ENCODE peak calls at places on chromosomes 3 and 15, in five cellular contexts. X, L, B, Q and O are unnamed samples.

GRCh38 chr15:71136159-71137137 is 21.2 kb downstream of the THSD4 start:
- DNase-seq in X (peak), L (peak), B (no peak), Q (peak), O (peak)

GRCh38 chr3:146093928-146094327 is 67.1 kb downstream of the PLOD2 start:
- DNase-seq in X (no peak), L (no peak), B (no peak), Q (no peak), O (peak)

GRCh38 chr3:17983106-17983505 is 240.7 kb upstream of the TBC1D5 start:
- DNase-seq in X (no peak), L (no peak), B (no peak), Q (no peak), O (no peak)

GRCh38 chr3:42743204-42743995 is 29.7 kb downstream of the CCDC13 start:
- DNase-seq in X (no peak), L (no peak), B (no peak), Q (no peak), O (no peak)

GRCh38 chr3:79467721-79468120 is 300.1 kb downstream of the ROBO1 start:
- DNase-seq in X (peak), L (peak), B (no peak), Q (peak), O (no peak)

GRCh38 chr3:136621628-136622027 is 130.6 kb downstream of the STAG1 start:
- DNase-seq in X (no peak), L (no peak), B (no peak), Q (no peak), O (peak)

GRCh38 chr3:38553071-38553470 is 56.9 kb downstream of the EXOG start:
- DNase-seq in X (no peak), L (no peak), B (no peak), Q (no peak), O (no peak)

GRCh38 chr3:64129581-64129980 is 95.7 kb downstream of the PRICKLE2 start:
- DNase-seq in X (no peak), L (no peak), B (no peak), Q (peak), O (no peak)

GRCh38 chr3:105365171-105365535 is 1.6 kb upstream of the ALCAM start:
- DNase-seq in X (no peak), L (peak), B (no peak), Q (no peak), O (no peak)

GRCh38 chr3:69294014-69294771 is 91.7 kb downstream of the FRMD4B start:
- DNase-seq in X (no peak), L (no peak), B (no peak), Q (no peak), O (peak)

GRCh38 chr3:60076307-60076706 is 1026.5 kb upstream of the CFAP20DC start:
- DNase-seq in X (no peak), L (no peak), B (no peak), Q (no peak), O (no peak)

DNA sequence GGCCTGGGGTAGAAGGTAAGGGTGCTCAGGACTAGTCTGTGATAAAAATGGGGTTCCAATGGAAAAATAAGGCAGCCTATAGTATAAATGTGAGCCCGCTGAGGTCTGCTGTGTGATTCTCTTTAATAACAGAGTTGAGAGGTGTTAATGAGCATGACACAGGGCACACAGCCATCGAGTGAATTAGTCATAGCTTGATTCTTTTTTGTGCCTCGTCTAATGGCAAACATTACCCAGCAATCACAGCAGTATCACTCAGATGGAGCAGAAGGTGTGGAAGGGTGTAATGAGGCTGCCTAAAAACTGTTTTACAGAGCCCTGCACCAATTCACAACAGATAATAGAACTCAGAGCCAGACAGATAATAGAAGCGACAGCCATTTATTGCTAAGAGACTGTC is 178.6 kb upstream of the TPRG1 start:
- DNase-seq in X (no peak), L (no peak), B (no peak), Q (no peak), O (no peak)
- H3K4me3 ChIP-seq in X (no peak), L (no peak), B (no peak), Q (no peak), O (no peak)

DNA sequence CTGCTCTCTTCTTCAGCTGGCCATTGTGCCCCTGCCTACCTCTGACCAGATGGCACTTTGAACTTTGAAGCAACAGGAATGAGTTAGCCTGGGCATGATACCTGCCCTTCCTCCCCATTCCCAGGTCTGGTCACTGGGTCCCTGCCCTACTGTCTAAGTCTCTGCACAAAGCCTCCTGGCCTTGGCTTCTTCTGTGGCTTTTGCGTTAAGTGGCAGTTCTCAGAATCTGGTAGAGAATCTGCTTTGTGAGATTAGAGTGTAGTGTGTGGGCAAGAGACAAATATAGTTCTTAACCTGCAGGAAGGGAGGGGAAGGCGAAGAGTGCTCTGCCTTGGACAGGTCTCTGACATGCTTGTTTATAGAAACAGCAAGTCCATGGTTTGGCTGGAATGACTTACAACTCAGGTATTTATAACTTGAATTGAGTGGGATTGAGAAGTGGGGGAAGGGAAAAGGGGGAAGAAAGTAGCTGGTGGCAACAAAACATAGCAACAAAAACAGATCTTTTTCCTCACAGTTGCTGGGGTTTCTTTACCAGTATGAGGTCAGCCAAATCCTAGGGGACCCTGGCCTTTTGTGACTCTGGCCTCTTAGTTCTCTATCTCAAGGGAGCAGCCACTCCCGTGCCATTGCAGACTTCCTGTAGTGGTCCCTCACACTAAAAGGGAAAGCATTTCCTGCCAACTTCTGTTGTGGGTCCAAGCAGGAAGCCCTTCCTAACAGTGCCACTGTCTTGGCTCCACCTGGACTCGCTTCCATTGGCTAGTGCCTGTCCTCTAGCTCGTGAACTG is 16.7 kb downstream of the MAPKBP1 start:
- DNase-seq in X (no peak), L (peak), B (no peak), Q (no peak), O (peak)
- H3K4me3 ChIP-seq in X (no peak), L (no peak), B (no peak), Q (no peak), O (no peak)

DNA sequence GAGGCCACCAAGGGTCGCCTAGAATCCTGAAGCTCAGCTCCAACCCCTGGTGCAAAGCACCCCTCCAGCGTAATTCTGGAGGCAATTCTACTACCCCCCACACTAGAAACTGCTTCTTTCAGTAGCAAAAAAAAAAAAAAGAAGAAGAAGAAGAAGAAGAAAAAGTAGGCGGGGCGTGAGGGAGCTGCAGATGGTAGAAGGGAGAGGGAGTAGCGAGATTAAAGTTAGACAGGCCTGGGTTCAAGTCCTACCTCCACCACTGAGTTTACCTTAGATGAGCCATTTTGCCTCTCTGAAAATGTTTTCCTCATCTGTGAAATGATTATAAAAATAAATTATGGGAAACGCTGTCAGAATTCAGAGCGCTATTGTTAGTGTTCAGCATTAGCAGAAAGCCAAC is 913 bp downstream of the FAM174B start:
- DNase-seq in X (no peak), L (no peak), B (no peak), Q (peak), O (no peak)
- H3K4me3 ChIP-seq in X (no peak), L (peak), B (no peak), Q (peak), O (no peak)

DNA sequence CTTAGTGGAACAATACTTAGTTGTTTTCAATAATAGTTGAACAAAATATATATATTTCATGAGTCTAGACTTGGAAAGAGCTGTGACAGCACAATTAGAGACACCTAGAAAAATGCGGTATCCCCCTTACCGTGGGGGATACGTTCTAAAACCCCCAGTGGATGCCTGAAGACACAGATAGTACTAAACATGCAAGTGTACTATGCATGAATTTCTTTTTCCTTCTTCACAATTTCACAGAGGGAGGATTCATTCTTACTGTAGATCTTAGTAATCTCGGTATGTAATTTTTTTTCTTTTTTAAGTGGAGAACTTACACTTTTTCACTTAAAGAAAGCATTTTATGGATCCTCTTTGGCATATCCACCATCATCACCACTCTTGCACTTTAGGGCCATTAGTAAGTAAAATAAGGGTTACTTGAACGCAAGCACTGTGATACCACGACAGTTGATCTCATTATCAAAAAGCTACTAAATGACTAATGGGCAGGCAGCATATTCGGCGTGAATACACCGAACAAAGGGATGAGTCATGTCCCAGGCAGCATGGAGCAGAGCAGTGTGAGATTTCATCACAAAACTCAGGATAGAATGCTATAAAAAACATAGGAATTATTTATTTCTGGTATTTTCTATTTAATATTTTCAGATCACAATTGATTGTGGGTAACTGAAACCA is 72.3 kb upstream of the ZNF280D start:
- DNase-seq in X (no peak), L (no peak), B (no peak), Q (peak), O (peak)
- H3K4me3 ChIP-seq in X (no peak), L (no peak), B (no peak), Q (no peak), O (peak)